ENCODE peak calls at places on chromosomes 7 and 10, in six cellular contexts. L, P, R, O, V and A are unnamed samples.

GRCh38 chr10:70575874-70576802 is 26.4 kb downstream of the PRF1 start:
- DNase-seq in L (peak; percentile 68), P (no peak), R (peak; percentile 26), O (peak; percentile 73), V (peak; percentile 70), A (peak; percentile 44)

GRCh38 chr7:37832194-37832593 is 16.2 kb upstream of the NME8 start:
- DNase-seq in L (peak; percentile 51), P (peak; percentile 8), R (peak; percentile 47), O (peak; percentile 90), V (peak; percentile 76), A (peak; percentile 81)

GRCh38 chr10:70324341-70324861 is 40.6 kb upstream of the NPFFR1 start:
- DNase-seq in L (no peak), P (no peak), R (peak; percentile 57), O (no peak), V (no peak), A (no peak)

GRCh38 chr10:5545778-5546710 is 21.3 kb downstream of the CALML3 start:
- DNase-seq in L (peak; percentile 26), P (peak; percentile 96), R (peak; percentile 40), O (peak; percentile 84), V (peak; percentile 44), A (no peak)

GRCh38 chr10:628386-629045 is 61.0 kb downstream of the DIP2C start:
- DNase-seq in L (no peak), P (no peak), R (no peak), O (no peak), V (no peak), A (no peak)

GRCh38 chr7:17680943-17681351 is 259.3 kb downstream of the SNX13 start:
- DNase-seq in L (no peak), P (no peak), R (no peak), O (no peak), V (no peak), A (no peak)

GRCh38 chr7:139566736-139567646 is 43.5 kb downstream of the CLEC2L start:
- DNase-seq in L (no peak), P (no peak), R (no peak), O (no peak), V (peak; percentile 12), A (no peak)

GRCh38 chr10:16989826-16990293 is 139.8 kb downstream of the CUBN start:
- DNase-seq in L (no peak), P (no peak), R (no peak), O (no peak), V (no peak), A (no peak)

GRCh38 chr7:43004076-43004475 is 71.9 kb downstream of the MRPL32 start:
- DNase-seq in L (no peak), P (no peak), R (no peak), O (no peak), V (no peak), A (no peak)

GRCh38 chr10:22628309-22628708 is 86.1 kb downstream of the PIP4K2A start:
- DNase-seq in L (no peak), P (no peak), R (no peak), O (no peak), V (no peak), A (no peak)

GRCh38 chr10:99929360-99929759 is 80.4 kb downstream of the DNMBP start:
- DNase-seq in L (peak; percentile 47), P (no peak), R (no peak), O (no peak), V (no peak), A (no peak)

GRCh38 chr7:23261843-23262452 is 15.4 kb downstream of the GPNMB start:
- DNase-seq in L (peak; percentile 61), P (peak; percentile 90), R (no peak), O (peak; percentile 32), V (peak; percentile 41), A (peak; percentile 51)

GRCh38 chr10:124052561-124052960 is 40.8 kb downstream of the CHST15 start:
- DNase-seq in L (no peak), P (no peak), R (no peak), O (no peak), V (no peak), A (no peak)

GRCh38 chr10:36647540-36647939 is 477.9 kb upstream of the ANKRD30A start:
- DNase-seq in L (no peak), P (no peak), R (no peak), O (no peak), V (no peak), A (no peak)

GRCh38 chr10:122475581-122475980 is 14.2 kb downstream of the HTRA1 start:
- DNase-seq in L (no peak), P (no peak), R (no peak), O (no peak), V (no peak), A (no peak)

GRCh38 chr7:43108255-43109011 is 4.0 kb upstream of the HECW1 start:
- DNase-seq in L (peak; percentile 75), P (peak; percentile 58), R (no peak), O (peak; percentile 79), V (no peak), A (peak; percentile 71)

GRCh38 chr7:44104880-44105771 is 981 bp downstream of the AEBP1 start:
- DNase-seq in L (no peak), P (no peak), R (no peak), O (peak; percentile 36), V (no peak), A (peak; percentile 75)

GRCh38 chr7:114081606-114082425 is 163.0 kb upstream of the PPP1R3A start:
- DNase-seq in L (peak; percentile 9), P (peak; percentile 26), R (no peak), O (no peak), V (no peak), A (no peak)

GRCh38 chr10:77983384-77984341 is 45.7 kb downstream of the POLR3A start:
- DNase-seq in L (no peak), P (no peak), R (no peak), O (no peak), V (no peak), A (no peak)

GRCh38 chr10:124012583-124012982 is 80.8 kb downstream of the CHST15 start:
- DNase-seq in L (no peak), P (no peak), R (no peak), O (no peak), V (no peak), A (no peak)

GRCh38 chr7:92740134-92740533 is 96.2 kb downstream of the CDK6 start:
- DNase-seq in L (no peak), P (no peak), R (no peak), O (no peak), V (no peak), A (no peak)

GRCh38 chr7:100878013-100878412 is 3.1 kb downstream of the SRRT start:
- DNase-seq in L (no peak), P (no peak), R (no peak), O (no peak), V (no peak), A (no peak)

GRCh38 chr7:100874300-100874576 is 665 bp upstream of the SRRT start:
- DNase-seq in L (no peak), P (no peak), R (no peak), O (no peak), V (no peak), A (no peak)

GRCh38 chr7:100875356-100875751 is 451 bp downstream of the SRRT start:
- DNase-seq in L (peak; percentile 47), P (no peak), R (no peak), O (no peak), V (no peak), A (no peak)

GRCh38 chr7:100873599-100874299 is 1.2 kb upstream of the SRRT start:
- DNase-seq in L (no peak), P (no peak), R (no peak), O (no peak), V (no peak), A (no peak)

GRCh38 chr7:100874577-100875355 is at the start of gene SRRT:
- DNase-seq in L (peak; percentile 99), P (peak; percentile 95), R (peak; percentile 98), O (peak; percentile 99), V (peak; percentile 99), A (peak; percentile 98)
- TF ChIP-seq POLR2A in L (peak; percentile 98), P (peak; percentile 82), R (peak; percentile 91), O (peak; percentile 35), V (peak; percentile 90), A (peak; percentile 98)

GRCh38 chr7:94654764-94655561 is 970 bp downstream of the SGCE start:
- DNase-seq in L (peak; percentile 27), P (no peak), R (no peak), O (peak; percentile 25), V (no peak), A (peak; percentile 65)
- TF ChIP-seq CTCF in L (no peak), P (no peak), R (no peak), O (no peak), V (no peak), A (no peak)

GRCh38 chr7:2016761-2017482 is 215.8 kb downstream of the MAD1L1 start:
- DNase-seq in L (no peak), P (no peak), R (peak; percentile 5), O (no peak), V (no peak), A (peak; percentile 6)

GRCh38 chr7:2017483-2017891 is 215.3 kb downstream of the MAD1L1 start:
- DNase-seq in L (peak; percentile 3), P (no peak), R (peak; percentile 5), O (no peak), V (no peak), A (no peak)

GRCh38 chr7:2015251-2015871 is 217.4 kb downstream of the MAD1L1 start:
- DNase-seq in L (peak; percentile 2), P (no peak), R (peak; percentile 8), O (no peak), V (no peak), A (peak; percentile 23)

GRCh38 chr7:2014391-2015241 is 218.1 kb downstream of the MAD1L1 start:
- DNase-seq in L (peak; percentile 4), P (no peak), R (peak; percentile 11), O (no peak), V (no peak), A (no peak)

DNA sequence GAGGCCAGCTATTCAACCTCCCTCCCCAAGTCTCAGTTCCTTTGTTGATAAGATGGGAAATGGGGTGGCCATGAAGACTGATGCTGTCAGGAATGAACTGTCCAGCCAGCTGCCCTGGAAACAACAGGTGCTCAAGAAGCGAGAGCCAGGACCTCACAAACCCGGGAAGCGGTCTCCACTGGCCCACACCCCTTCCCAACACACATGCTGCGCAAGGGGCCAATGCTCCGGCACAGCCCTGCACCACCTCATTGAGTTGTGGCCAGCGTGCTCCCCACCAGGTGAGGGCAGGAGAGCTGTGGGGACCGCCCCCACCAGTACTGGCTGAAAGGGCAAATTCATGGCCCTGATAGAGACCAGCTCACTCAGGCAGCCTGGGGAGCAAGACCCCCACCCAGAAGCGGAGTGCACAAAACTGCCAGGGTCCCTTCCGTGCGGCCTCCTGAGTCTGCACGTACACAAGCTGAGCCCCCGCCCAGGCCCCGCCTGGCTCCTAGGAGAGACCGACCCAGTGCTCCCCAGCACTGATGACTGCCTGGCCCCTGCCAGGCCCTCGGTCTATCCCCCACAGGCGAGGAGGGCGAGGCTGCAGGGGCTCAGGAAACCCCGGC is 216.6 kb downstream of the MAD1L1 start:
- DNase-seq in L (peak; percentile 1), P (no peak), R (peak; percentile 5), O (no peak), V (no peak), A (no peak)
- TF ChIP-seq POLR2A in L (no peak), P (no peak), R (no peak), O (no peak), V (no peak), A (no peak)

DNA sequence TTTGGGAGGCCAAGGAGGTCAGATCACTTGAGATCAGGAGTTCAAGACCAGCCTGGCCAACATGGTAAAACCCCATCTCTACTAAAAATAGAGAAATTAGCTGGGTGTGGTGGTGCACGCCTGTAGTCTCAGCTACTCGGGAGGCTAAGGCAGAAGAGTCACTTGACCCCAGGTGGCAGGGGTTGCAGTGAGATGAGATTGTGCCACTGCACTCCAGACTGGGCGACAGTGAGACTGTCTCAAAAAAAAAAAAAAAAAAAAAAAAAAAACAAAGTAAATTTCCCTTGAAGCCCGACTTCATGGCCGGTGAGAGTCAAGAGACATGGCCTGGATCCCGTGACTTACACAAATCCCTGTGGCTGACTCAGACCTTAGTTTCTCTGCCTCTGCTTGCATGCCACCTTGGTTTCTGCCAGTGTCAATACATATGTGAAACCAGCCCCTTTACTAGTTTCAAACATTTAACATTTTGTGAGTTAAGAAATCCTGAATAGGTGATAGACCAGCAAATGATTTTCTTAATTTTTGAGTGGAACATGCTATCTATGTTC is 62.8 kb downstream of the ZEB1 start:
- DNase-seq in L (no peak), P (no peak), R (no peak), O (no peak), V (no peak), A (no peak)
- TF ChIP-seq CTCF in L (no peak), P (no peak), R (no peak), O (no peak), V (no peak), A (no peak)